ENCODE peak calls at places on chromosomes 3 and 15, in six cellular contexts. L, H, V, R, E and F are unnamed samples.

GRCh38 chr3:155244206-155244605 is 49.3 kb downstream of the STRIT1 start:
- DNase-seq in E (no peak), R (no peak), V (no peak), H (no peak), L (no peak), F (no peak)

GRCh38 chr3:39903253-39903652 is 93.8 kb downstream of the MYRIP start:
- DNase-seq in V (no peak), E (no peak), H (no peak), L (no peak), R (no peak), F (no peak)

GRCh38 chr3:72234394-72234793 is 449.4 kb upstream of the PROK2 start:
- DNase-seq in H (no peak), R (no peak), E (no peak), L (no peak), V (peak; percentile 35), F (no peak)

GRCh38 chr15:40330368-40330836 is 6.9 kb downstream of the INAFM2 start:
- DNase-seq in V (no peak), H (no peak), R (no peak), L (no peak), E (no peak), F (no peak)

GRCh38 chr15:45549831-45550230 is 27.3 kb upstream of the SLC30A4 start:
- DNase-seq in L (no peak), H (no peak), V (peak; percentile 8), R (no peak), E (peak; percentile 36), F (no peak)

GRCh38 chr15:42494998-42495360 is 455 bp upstream of the SNAP23 start:
- DNase-seq in E (peak; percentile 28), V (peak; percentile 67), H (peak; percentile 46), L (no peak), R (peak; percentile 32), F (no peak)

GRCh38 chr3:142319094-142319493 is 93.7 kb upstream of the GK5 start:
- DNase-seq in L (no peak), R (no peak), E (no peak), V (peak; percentile 13), H (no peak), F (no peak)

GRCh38 chr3:104347281-104347680 is 1019.4 kb upstream of the ALCAM start:
- DNase-seq in E (no peak), R (no peak), L (no peak), H (no peak), V (no peak), F (no peak)

GRCh38 chr3:182618085-182618732 is 175.1 kb upstream of the ATP11B start:
- DNase-seq in E (no peak), H (no peak), R (no peak), V (peak; percentile 67), L (peak; percentile 1), F (no peak)

GRCh38 chr3:3735919-3736318 is 63.3 kb upstream of the LRRN1 start:
- DNase-seq in L (no peak), V (no peak), R (no peak), H (no peak), E (no peak), F (no peak)

GRCh38 chr15:77034620-77035467 is 36.1 kb downstream of the TSPAN3 start:
- DNase-seq in L (peak; percentile 69), H (peak; percentile 21), V (no peak), R (peak; percentile 49), E (no peak), F (no peak)

GRCh38 chr3:53190659-53191058 is 29.6 kb downstream of the PRKCD start:
- DNase-seq in H (no peak), V (no peak), L (no peak), E (no peak), R (no peak), F (no peak)

GRCh38 chr15:67290319-67290718 is 35.7 kb downstream of the IQCH start:
- DNase-seq in R (no peak), H (no peak), L (no peak), E (no peak), V (peak; percentile 41), F (no peak)